ENCODE peak calls at places on chromosomes 12 and 14, in four cellular contexts. M is astrocyte, J is A549, B is NB4. U is an unnamed sample.

GRCh38 chr14:74658535-74659130 is 46.6 kb upstream of the LTBP2 start:
- DNase-seq in B (no peak), M (peak; percentile 60), J (no peak), U (peak; percentile 64)

GRCh38 chr12:106299193-106299794 is 3.2 kb upstream of the TCP11L2 start:
- DNase-seq in B (no peak), M (no peak), J (no peak), U (no peak)

GRCh38 chr12:106445981-106446380 is 88.4 kb downstream of the POLR3B start:
- DNase-seq in J (no peak), M (no peak), B (no peak), U (no peak)

GRCh38 chr12:91381309-91381804 is 198.7 kb upstream of the DCN start:
- DNase-seq in M (peak; percentile 86), B (no peak), J (no peak), U (peak; percentile 92)

GRCh38 chr14:97376310-97376709 is 579.1 kb downstream of the VRK1 start:
- DNase-seq in M (no peak), J (no peak), B (no peak), U (no peak)

GRCh38 chr14:22452330-22452729 is 136.7 kb downstream of the DAD1 start:
- DNase-seq in M (no peak), B (no peak), J (no peak), U (no peak)

GRCh38 chr12:56633465-56634241 is 3.5 kb upstream of the BAZ2A start:
- DNase-seq in J (no peak), B (no peak), M (no peak), U (no peak)

GRCh38 chr14:86777950-86778602 is 1214.9 kb downstream of the GALC start:
- DNase-seq in B (no peak), M (peak; percentile 71), J (no peak), U (peak; percentile 81)

GRCh38 chr14:70087380-70087697 is 101.4 kb downstream of the SLC8A3 start:
- DNase-seq in J (no peak), M (no peak), B (no peak), U (no peak)
- TF ChIP-seq CTCF in J (no peak), M (no peak), B (no peak), U (no peak)

GRCh38 chr12:11092128-11092527 is at the start of gene TAS2R43:
- DNase-seq in M (no peak), J (no peak), B (no peak), U (no peak)

GRCh38 chr12:11085419-11085818 is 6.7 kb downstream of the TAS2R43 start:
- DNase-seq in J (no peak), B (no peak), M (no peak), U (peak; percentile 64)

GRCh38 chr12:11089246-11089645 is 2.9 kb downstream of the TAS2R43 start:
- DNase-seq in J (no peak), M (no peak), B (no peak), U (no peak)
- TF ChIP-seq CTCF in J (no peak), M (no peak), B (no peak), U (no peak)

DNA sequence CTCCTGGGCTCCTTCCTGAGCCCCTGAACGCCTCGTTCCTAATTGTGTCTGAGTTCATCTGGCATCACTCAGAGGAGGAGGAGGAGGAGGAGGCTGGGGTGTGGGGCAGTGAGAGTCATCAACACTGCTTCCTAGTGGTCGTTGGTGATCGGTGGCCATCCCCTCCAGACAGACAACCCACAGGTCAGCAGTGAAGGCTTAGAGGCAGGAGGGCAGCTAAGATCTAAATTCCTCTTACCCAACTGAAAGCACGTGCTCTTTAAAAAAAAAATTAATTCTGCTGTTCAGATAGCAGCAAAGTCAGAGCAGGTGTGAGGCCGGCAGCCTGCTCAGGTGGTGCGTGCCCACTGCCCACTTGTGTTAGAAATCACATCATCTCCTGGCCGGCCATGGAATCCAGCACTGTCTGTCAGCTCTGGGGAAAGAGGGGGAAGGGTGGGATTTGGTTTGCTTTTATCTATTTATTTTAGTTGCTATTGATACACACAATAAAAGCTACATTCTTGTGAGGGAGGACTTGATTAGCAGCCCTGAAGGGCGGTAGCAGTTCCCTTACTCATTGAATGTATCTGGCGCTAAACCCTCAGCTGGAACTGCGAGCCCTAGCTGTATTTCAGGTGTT is 46.6 kb downstream of the PPP2R5C start:
- DNase-seq in M (no peak), B (peak; percentile 23), J (peak; percentile 15), U (no peak)
- TF ChIP-seq CTCF in M (no peak), B (no peak), J (no peak), U (no peak)

DNA sequence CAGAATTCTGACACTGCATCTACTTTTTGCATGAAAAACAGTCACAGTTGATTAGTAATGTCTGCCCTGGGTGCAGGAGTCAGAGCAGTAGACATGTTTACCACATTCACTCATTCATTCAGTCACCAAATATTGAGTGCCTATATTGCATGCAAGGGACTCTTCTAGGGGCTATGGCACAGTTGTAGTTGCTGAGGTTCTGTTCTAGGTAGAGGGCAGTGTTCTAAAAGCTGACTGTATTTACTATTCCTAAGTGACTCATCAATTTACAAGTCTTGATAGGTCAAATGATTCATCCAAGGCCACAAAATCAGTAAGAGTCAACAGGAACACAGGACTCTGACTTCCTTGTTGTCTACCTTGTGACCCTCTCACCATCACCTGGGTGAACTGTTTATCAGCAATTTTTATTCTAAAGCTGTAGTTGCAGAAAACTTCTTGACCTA is 223.0 kb downstream of the KTN1 start:
- DNase-seq in B (peak; percentile 25), M (peak; percentile 30), J (peak; percentile 54), U (peak; percentile 53)
- TF ChIP-seq CTCF in B (no peak), M (peak; percentile 10), J (peak; percentile 51), U (peak; percentile 29)

DNA sequence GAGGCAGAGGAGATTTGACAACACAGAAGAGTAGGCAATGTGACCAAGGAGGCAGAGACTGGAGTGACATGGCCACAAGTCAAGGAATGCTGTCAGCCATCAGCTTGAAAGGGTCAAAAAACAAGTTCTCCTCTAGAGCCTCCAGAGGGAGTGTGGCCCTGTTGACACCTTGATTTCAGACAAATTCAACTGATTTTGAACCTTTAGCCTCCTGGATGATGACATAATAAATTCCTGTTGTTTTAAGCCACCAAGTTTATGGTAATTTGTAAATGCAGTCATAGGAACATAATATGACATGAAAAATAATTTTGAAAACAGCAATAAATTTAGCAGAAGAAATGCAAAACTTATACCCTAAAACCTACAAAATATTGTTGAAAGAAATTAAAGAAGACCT is 8.5 kb upstream of the NGDN start:
- DNase-seq in J (no peak), B (no peak), M (no peak), U (no peak)
- TF ChIP-seq CTCF in J (no peak), B (no peak), M (no peak), U (no peak)

DNA sequence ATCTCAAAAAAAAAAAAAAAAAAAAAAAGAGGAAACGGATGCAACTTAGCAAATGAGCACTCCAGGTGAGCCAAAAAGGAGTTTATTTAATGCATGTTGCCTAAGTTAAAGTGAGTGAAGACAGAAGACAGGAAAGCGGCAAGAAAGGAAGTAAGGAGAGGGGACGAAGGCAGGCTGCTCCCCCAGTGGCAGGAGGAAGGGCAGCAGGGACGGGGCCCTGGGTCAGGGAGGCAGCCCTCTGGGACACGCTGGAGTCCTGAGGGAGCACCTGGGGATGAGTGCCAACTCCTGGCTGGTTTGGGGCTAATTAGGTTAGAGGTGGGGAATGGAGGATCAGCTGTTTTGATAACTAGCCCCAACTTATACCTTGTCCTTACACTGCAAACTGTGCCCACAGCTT is 37.0 kb upstream of the SPTLC2 start:
- DNase-seq in J (no peak), M (no peak), B (peak; percentile 47), U (no peak)
- TF ChIP-seq CTCF in J (no peak), M (no peak), B (peak; percentile 23), U (peak; percentile 24)

GRCh38 chr12:109820921-109821381 is 12.2 kb downstream of the TRPV4 start:
- DNase-seq in M (no peak), B (no peak), J (no peak), U (no peak)

GRCh38 chr12:109817627-109818231 is 15.5 kb downstream of the TRPV4 start:
- DNase-seq in J (no peak), B (peak; percentile 47), M (no peak), U (no peak)

GRCh38 chr12:109816870-109817269 is 16.3 kb downstream of the TRPV4 start:
- DNase-seq in B (no peak), M (no peak), J (no peak), U (no peak)

GRCh38 chr12:109818253-109818652 is 14.9 kb downstream of the TRPV4 start:
- DNase-seq in M (no peak), B (no peak), J (no peak), U (no peak)

GRCh38 chr12:109818900-109819500 is 14.2 kb downstream of the TRPV4 start:
- DNase-seq in B (no peak), M (peak; percentile 8), J (no peak), U (peak; percentile 24)
- TF ChIP-seq CTCF in B (no peak), M (no peak), J (no peak), U (no peak)

GRCh38 chr14:58992935-58993334 is 195.5 kb upstream of the DAAM1 start:
- DNase-seq in B (no peak), M (no peak), J (no peak), U (no peak)

DNA sequence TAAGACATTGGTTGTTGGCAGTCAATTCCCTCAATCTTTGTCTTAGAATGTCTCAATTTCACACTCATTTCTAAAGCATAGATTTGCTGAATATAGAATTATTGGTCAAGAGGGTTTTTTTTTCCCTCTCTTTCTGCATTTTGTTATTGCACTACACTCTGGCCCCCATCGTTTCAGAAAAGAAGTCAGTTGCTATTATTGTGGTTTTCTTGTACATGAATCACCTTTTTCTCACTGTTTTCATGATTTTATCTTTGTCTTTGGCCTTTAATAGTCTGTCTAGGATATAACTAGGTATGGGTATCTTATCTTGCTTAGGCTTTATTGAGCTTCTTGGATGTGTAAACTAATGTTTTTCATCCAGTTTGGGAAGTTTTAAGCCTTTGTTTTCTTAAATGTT is 194.3 kb upstream of the DAAM1 start:
- DNase-seq in J (no peak), M (no peak), B (no peak), U (no peak)
- TF ChIP-seq CTCF in J (no peak), M (no peak), B (no peak), U (no peak)

U was measured in fibroblast of pulmonary artery.